ENCODE peak calls at places on chromosomes 5 and 9, in ten cellular contexts. One of them, this sample, is unnamed.

GRCh38 chr5:76701298-76701697 is 14.6 kb upstream of the F2R start:
- DNase-seq in choroid plexus epithelial cell: peak
- DNase-seq in astrocyte: peak
- DNase-seq in dorsolateral prefrontal cortex: no peak
- DNase-seq in effector memory CD4-positive, alpha-beta T cell: no peak
- DNase-seq in GM06990: no peak
- DNase-seq in cardiac fibroblast: peak
- DNase-seq in endothelial cell of umbilical vein: peak
- DNase-seq in HFF-Myc: no peak
- DNase-seq in SJSA1: no peak
- DNase-seq in this sample: no peak

GRCh38 chr5:138364576-138364975 is 12.1 kb downstream of the KDM3B start:
- DNase-seq in choroid plexus epithelial cell: no peak
- DNase-seq in astrocyte: no peak
- DNase-seq in dorsolateral prefrontal cortex: no peak
- DNase-seq in effector memory CD4-positive, alpha-beta T cell: no peak
- DNase-seq in GM06990: no peak
- DNase-seq in cardiac fibroblast: no peak
- DNase-seq in endothelial cell of umbilical vein: no peak
- DNase-seq in HFF-Myc: no peak
- DNase-seq in SJSA1: no peak
- DNase-seq in this sample: no peak

GRCh38 chr9:124453586-124454191 is 3.4 kb downstream of the ADGRD2 start:
- DNase-seq in choroid plexus epithelial cell: no peak
- DNase-seq in astrocyte: no peak
- DNase-seq in dorsolateral prefrontal cortex: no peak
- DNase-seq in effector memory CD4-positive, alpha-beta T cell: no peak
- DNase-seq in GM06990: no peak
- DNase-seq in cardiac fibroblast: no peak
- DNase-seq in endothelial cell of umbilical vein: no peak
- DNase-seq in HFF-Myc: no peak
- DNase-seq in SJSA1: no peak
- DNase-seq in this sample: no peak

GRCh38 chr5:91329273-91329672 is 53.8 kb downstream of the ARRDC3 start:
- DNase-seq in choroid plexus epithelial cell: no peak
- DNase-seq in astrocyte: no peak
- DNase-seq in dorsolateral prefrontal cortex: no peak
- DNase-seq in effector memory CD4-positive, alpha-beta T cell: no peak
- DNase-seq in GM06990: no peak
- DNase-seq in cardiac fibroblast: no peak
- DNase-seq in endothelial cell of umbilical vein: no peak
- DNase-seq in HFF-Myc: no peak
- DNase-seq in SJSA1: no peak
- DNase-seq in this sample: no peak

GRCh38 chr5:61493973-61494372 is 161.9 kb downstream of the ZSWIM6 start:
- DNase-seq in choroid plexus epithelial cell: no peak
- DNase-seq in astrocyte: no peak
- DNase-seq in dorsolateral prefrontal cortex: no peak
- DNase-seq in effector memory CD4-positive, alpha-beta T cell: no peak
- DNase-seq in GM06990: peak
- DNase-seq in cardiac fibroblast: no peak
- DNase-seq in endothelial cell of umbilical vein: no peak
- DNase-seq in HFF-Myc: no peak
- DNase-seq in SJSA1: no peak
- DNase-seq in this sample: peak

GRCh38 chr5:140142246-140142645 is 16.5 kb downstream of the IGIP start:
- DNase-seq in choroid plexus epithelial cell: no peak
- DNase-seq in astrocyte: no peak
- DNase-seq in dorsolateral prefrontal cortex: no peak
- DNase-seq in effector memory CD4-positive, alpha-beta T cell: no peak
- DNase-seq in GM06990: no peak
- DNase-seq in cardiac fibroblast: no peak
- DNase-seq in endothelial cell of umbilical vein: no peak
- DNase-seq in HFF-Myc: no peak
- DNase-seq in SJSA1: peak
- DNase-seq in this sample: no peak

GRCh38 chr5:179438461-179438860 is 93.2 kb upstream of the ADAMTS2 start:
- DNase-seq in choroid plexus epithelial cell: no peak
- DNase-seq in astrocyte: no peak
- DNase-seq in dorsolateral prefrontal cortex: no peak
- DNase-seq in effector memory CD4-positive, alpha-beta T cell: no peak
- DNase-seq in GM06990: no peak
- DNase-seq in cardiac fibroblast: no peak
- DNase-seq in endothelial cell of umbilical vein: no peak
- DNase-seq in HFF-Myc: no peak
- DNase-seq in SJSA1: no peak
- DNase-seq in this sample: no peak

GRCh38 chr5:5980601-5981000 is 397.7 kb downstream of the MED10 start:
- DNase-seq in choroid plexus epithelial cell: no peak
- DNase-seq in astrocyte: no peak
- DNase-seq in dorsolateral prefrontal cortex: no peak
- DNase-seq in effector memory CD4-positive, alpha-beta T cell: no peak
- DNase-seq in GM06990: no peak
- DNase-seq in cardiac fibroblast: no peak
- DNase-seq in endothelial cell of umbilical vein: no peak
- DNase-seq in HFF-Myc: no peak
- DNase-seq in SJSA1: no peak
- DNase-seq in this sample: no peak

GRCh38 chr9:131776036-131776435 is 36.2 kb upstream of the RAPGEF1 start:
- DNase-seq in choroid plexus epithelial cell: no peak
- DNase-seq in astrocyte: no peak
- DNase-seq in dorsolateral prefrontal cortex: no peak
- DNase-seq in effector memory CD4-positive, alpha-beta T cell: no peak
- DNase-seq in GM06990: no peak
- DNase-seq in cardiac fibroblast: no peak
- DNase-seq in endothelial cell of umbilical vein: no peak
- DNase-seq in HFF-Myc: no peak
- DNase-seq in SJSA1: no peak
- DNase-seq in this sample: no peak

GRCh38 chr9:101027733-101028345 is 688 bp upstream of the PLPPR1 start:
- DNase-seq in choroid plexus epithelial cell: no peak
- DNase-seq in astrocyte: no peak
- DNase-seq in dorsolateral prefrontal cortex: no peak
- DNase-seq in effector memory CD4-positive, alpha-beta T cell: no peak
- DNase-seq in GM06990: no peak
- DNase-seq in cardiac fibroblast: no peak
- DNase-seq in endothelial cell of umbilical vein: no peak
- DNase-seq in HFF-Myc: no peak
- DNase-seq in SJSA1: no peak
- DNase-seq in this sample: no peak
- H3K4me3 ChIP-seq in choroid plexus epithelial cell: peak
- H3K4me3 ChIP-seq in astrocyte: peak
- H3K4me3 ChIP-seq in dorsolateral prefrontal cortex: peak
- H3K4me3 ChIP-seq in effector memory CD4-positive, alpha-beta T cell: no peak
- H3K4me3 ChIP-seq in GM06990: no peak
- H3K4me3 ChIP-seq in cardiac fibroblast: peak
- H3K4me3 ChIP-seq in endothelial cell of umbilical vein: peak
- H3K4me3 ChIP-seq in HFF-Myc: no peak
- H3K4me3 ChIP-seq in SJSA1: no peak
- H3K4me3 ChIP-seq in this sample: no peak

GRCh38 chr5:54632131-54632551 is 114.6 kb downstream of the SNX18 start:
- DNase-seq in choroid plexus epithelial cell: no peak
- DNase-seq in astrocyte: no peak
- DNase-seq in dorsolateral prefrontal cortex: peak
- DNase-seq in effector memory CD4-positive, alpha-beta T cell: no peak
- DNase-seq in GM06990: no peak
- DNase-seq in cardiac fibroblast: no peak
- DNase-seq in endothelial cell of umbilical vein: no peak
- DNase-seq in HFF-Myc: no peak
- DNase-seq in SJSA1: no peak
- DNase-seq in this sample: no peak

GRCh38 chr5:54639621-54640020 is 122.1 kb downstream of the SNX18 start:
- DNase-seq in choroid plexus epithelial cell: no peak
- DNase-seq in astrocyte: no peak
- DNase-seq in dorsolateral prefrontal cortex: no peak
- DNase-seq in effector memory CD4-positive, alpha-beta T cell: no peak
- DNase-seq in GM06990: no peak
- DNase-seq in cardiac fibroblast: no peak
- DNase-seq in endothelial cell of umbilical vein: no peak
- DNase-seq in HFF-Myc: no peak
- DNase-seq in SJSA1: no peak
- DNase-seq in this sample: no peak

GRCh38 chr5:54638090-54638489 is 120.5 kb downstream of the SNX18 start:
- DNase-seq in choroid plexus epithelial cell: no peak
- DNase-seq in astrocyte: no peak
- DNase-seq in dorsolateral prefrontal cortex: no peak
- DNase-seq in effector memory CD4-positive, alpha-beta T cell: no peak
- DNase-seq in GM06990: no peak
- DNase-seq in cardiac fibroblast: no peak
- DNase-seq in endothelial cell of umbilical vein: no peak
- DNase-seq in HFF-Myc: no peak
- DNase-seq in SJSA1: no peak
- DNase-seq in this sample: no peak

GRCh38 chr5:54634089-54634488 is 116.5 kb downstream of the SNX18 start:
- DNase-seq in choroid plexus epithelial cell: no peak
- DNase-seq in astrocyte: no peak
- DNase-seq in dorsolateral prefrontal cortex: no peak
- DNase-seq in effector memory CD4-positive, alpha-beta T cell: no peak
- DNase-seq in GM06990: no peak
- DNase-seq in cardiac fibroblast: no peak
- DNase-seq in endothelial cell of umbilical vein: no peak
- DNase-seq in HFF-Myc: no peak
- DNase-seq in SJSA1: no peak
- DNase-seq in this sample: no peak

GRCh38 chr5:54637654-54638053 is 120.1 kb downstream of the SNX18 start:
- DNase-seq in choroid plexus epithelial cell: peak
- DNase-seq in astrocyte: no peak
- DNase-seq in dorsolateral prefrontal cortex: no peak
- DNase-seq in effector memory CD4-positive, alpha-beta T cell: no peak
- DNase-seq in GM06990: no peak
- DNase-seq in cardiac fibroblast: peak
- DNase-seq in endothelial cell of umbilical vein: no peak
- DNase-seq in HFF-Myc: no peak
- DNase-seq in SJSA1: no peak
- DNase-seq in this sample: no peak
- H3K4me3 ChIP-seq in choroid plexus epithelial cell: no peak
- H3K4me3 ChIP-seq in astrocyte: no peak
- H3K4me3 ChIP-seq in dorsolateral prefrontal cortex: no peak
- H3K4me3 ChIP-seq in effector memory CD4-positive, alpha-beta T cell: no peak
- H3K4me3 ChIP-seq in GM06990: no peak
- H3K4me3 ChIP-seq in cardiac fibroblast: no peak
- H3K4me3 ChIP-seq in endothelial cell of umbilical vein: no peak
- H3K4me3 ChIP-seq in HFF-Myc: no peak
- H3K4me3 ChIP-seq in SJSA1: no peak
- H3K4me3 ChIP-seq in this sample: no peak

GRCh38 chr9:109499631-109500120 is 1.6 kb upstream of the PTPN3 start:
- DNase-seq in choroid plexus epithelial cell: peak
- DNase-seq in astrocyte: no peak
- DNase-seq in dorsolateral prefrontal cortex: no peak
- DNase-seq in effector memory CD4-positive, alpha-beta T cell: no peak
- DNase-seq in GM06990: no peak
- DNase-seq in cardiac fibroblast: peak
- DNase-seq in endothelial cell of umbilical vein: no peak
- DNase-seq in HFF-Myc: no peak
- DNase-seq in SJSA1: peak
- DNase-seq in this sample: no peak
- H3K4me3 ChIP-seq in choroid plexus epithelial cell: peak
- H3K4me3 ChIP-seq in astrocyte: peak
- H3K4me3 ChIP-seq in dorsolateral prefrontal cortex: peak
- H3K4me3 ChIP-seq in effector memory CD4-positive, alpha-beta T cell: no peak
- H3K4me3 ChIP-seq in GM06990: no peak
- H3K4me3 ChIP-seq in cardiac fibroblast: peak
- H3K4me3 ChIP-seq in endothelial cell of umbilical vein: no peak
- H3K4me3 ChIP-seq in HFF-Myc: peak
- H3K4me3 ChIP-seq in SJSA1: peak
- H3K4me3 ChIP-seq in this sample: no peak

DNA sequence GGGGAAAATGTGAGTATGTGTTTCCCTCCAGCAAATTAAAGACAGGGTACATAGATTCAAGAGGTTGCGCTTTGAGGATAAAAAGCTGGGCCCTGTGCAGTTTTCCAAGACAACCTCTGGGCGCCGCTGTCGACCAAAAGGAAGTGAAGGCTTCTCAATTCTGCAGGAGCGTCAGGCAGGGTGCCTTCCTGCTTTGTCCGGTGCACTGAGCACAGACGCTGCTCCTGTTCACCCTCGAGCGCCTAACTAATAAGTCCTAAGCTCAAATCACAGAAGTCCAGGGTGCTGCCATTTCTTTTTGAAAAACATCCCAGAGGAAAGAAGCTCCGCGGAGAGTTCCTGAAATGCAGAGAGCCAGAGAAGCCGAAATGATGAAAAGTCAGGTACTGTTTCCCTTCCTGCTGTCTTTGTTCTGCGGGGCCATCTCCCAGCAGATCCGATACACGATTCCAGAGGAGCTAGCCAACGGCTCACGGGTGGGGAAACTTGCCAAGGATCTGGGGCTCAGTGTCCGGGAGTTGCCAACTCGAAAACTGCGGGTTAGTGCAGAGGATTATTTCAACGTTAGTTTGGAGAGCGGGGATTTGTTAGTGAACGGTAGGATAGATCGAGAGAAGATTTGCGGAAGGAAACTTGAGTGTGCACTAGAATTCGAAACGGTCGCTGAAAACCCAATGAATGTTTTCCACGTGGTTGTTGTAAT is at the start of gene PCDHGB1:
- DNase-seq in choroid plexus epithelial cell: peak
- DNase-seq in astrocyte: peak
- DNase-seq in dorsolateral prefrontal cortex: no peak
- DNase-seq in effector memory CD4-positive, alpha-beta T cell: no peak
- DNase-seq in GM06990: no peak
- DNase-seq in cardiac fibroblast: peak
- DNase-seq in endothelial cell of umbilical vein: no peak
- DNase-seq in HFF-Myc: no peak
- DNase-seq in SJSA1: peak
- DNase-seq in this sample: peak
- H3K4me3 ChIP-seq in choroid plexus epithelial cell: peak
- H3K4me3 ChIP-seq in astrocyte: peak
- H3K4me3 ChIP-seq in dorsolateral prefrontal cortex: peak
- H3K4me3 ChIP-seq in effector memory CD4-positive, alpha-beta T cell: no peak
- H3K4me3 ChIP-seq in GM06990: peak
- H3K4me3 ChIP-seq in cardiac fibroblast: no peak
- H3K4me3 ChIP-seq in endothelial cell of umbilical vein: no peak
- H3K4me3 ChIP-seq in HFF-Myc: peak
- H3K4me3 ChIP-seq in SJSA1: no peak
- H3K4me3 ChIP-seq in this sample: peak